ENCODE peak calls at places on chromosomes 3 and 15, in four cellular contexts. Z, A, O and K are unnamed samples.

GRCh38 chr15:85879334-85880163 is 84.8 kb upstream of the KLHL25 start:
- DNase-seq in Z (no peak), A (peak), O (no peak), K (no peak)

GRCh38 chr3:66407281-66408218 is 93.3 kb downstream of the LRIG1 start:
- DNase-seq in Z (peak), A (peak), O (peak), K (peak)

GRCh38 chr3:183180765-183181295 is 18.3 kb upstream of the LAMP3 start:
- DNase-seq in Z (no peak), A (no peak), O (no peak), K (no peak)

GRCh38 chr3:114878119-114878839 is 268.8 kb downstream of the ZBTB20 start:
- DNase-seq in Z (no peak), A (peak), O (no peak), K (no peak)

GRCh38 chr15:58062175-58062574 is 3.3 kb downstream of the ALDH1A2 start:
- DNase-seq in Z (no peak), A (peak), O (no peak), K (no peak)

GRCh38 chr15:31106495-31107300 is 5.2 kb upstream of the TRPM1 start:
- DNase-seq in Z (no peak), A (no peak), O (no peak), K (no peak)

GRCh38 chr3:14520149-14520548 is 20.0 kb downstream of the GRIP2 start:
- DNase-seq in Z (no peak), A (no peak), O (no peak), K (no peak)

GRCh38 chr3:51975857-51976549 is 1.1 kb downstream of the ABHD14A start:
- DNase-seq in Z (peak), A (peak), O (no peak), K (peak)

GRCh38 chr15:71357357-71357756 is 242.1 kb downstream of the THSD4 start:
- DNase-seq in Z (no peak), A (no peak), O (no peak), K (no peak)

GRCh38 chr3:177944228-177944661 is 592.0 kb upstream of the KCNMB2 start:
- DNase-seq in Z (no peak), A (peak), O (peak), K (no peak)

GRCh38 chr15:48012191-48012590 is 108.6 kb upstream of the SLC24A5 start:
- DNase-seq in Z (no peak), A (no peak), O (no peak), K (no peak)

GRCh38 chr15:24772709-24773373 is 97.3 kb downstream of the NPAP1 start:
- DNase-seq in Z (peak), A (peak), O (no peak), K (no peak)

GRCh38 chr3:183254816-183255730 is 2.0 kb downstream of the B3GNT5 start:
- DNase-seq in Z (peak), A (peak), O (no peak), K (no peak)

GRCh38 chr15:98997755-98998154 is 9.8 kb downstream of the PGPEP1L start:
- DNase-seq in Z (no peak), A (no peak), O (no peak), K (no peak)

GRCh38 chr15:57611938-57612337 is 20.2 kb downstream of the MYZAP start:
- DNase-seq in Z (peak), A (peak), O (no peak), K (no peak)

GRCh38 chr3:27666708-27667107 is 55.4 kb downstream of the EOMES start:
- DNase-seq in Z (no peak), A (peak), O (peak), K (peak)

GRCh38 chr3:145936986-145937385 is 224.0 kb downstream of the PLOD2 start:
- DNase-seq in Z (no peak), A (peak), O (no peak), K (no peak)

GRCh38 chr3:16374047-16375019 is 109.3 kb downstream of the OXNAD1 start:
- DNase-seq in Z (no peak), A (no peak), O (no peak), K (peak)

GRCh38 chr3:48110463-48110862 is 77.8 kb downstream of the CDC25A start:
- DNase-seq in Z (no peak), A (no peak), O (no peak), K (no peak)

GRCh38 chr15:101045236-101045646 is 126.1 kb downstream of the LRRK1 start:
- DNase-seq in Z (peak), A (peak), O (no peak), K (no peak)

GRCh38 chr3:69439683-69440270 is 53.9 kb upstream of the FRMD4B start:
- DNase-seq in Z (no peak), A (peak), O (no peak), K (peak)

GRCh38 chr15:81229596-81229995 is 32.9 kb downstream of the IL16 start:
- DNase-seq in Z (no peak), A (no peak), O (no peak), K (no peak)

GRCh38 chr15:90871097-90871715 is 2.8 kb downstream of the FURIN start:
- DNase-seq in Z (no peak), A (peak), O (peak), K (peak)

GRCh38 chr3:57048052-57048671 is 12.3 kb upstream of the SPATA12 start:
- DNase-seq in Z (no peak), A (peak), O (no peak), K (no peak)

GRCh38 chr15:80156176-80156720 is 3.4 kb downstream of the FAH start:
- DNase-seq in Z (no peak), A (peak), O (no peak), K (no peak)

GRCh38 chr3:28612232-28612631 is 263.6 kb upstream of the AZI2 start:
- DNase-seq in Z (no peak), A (no peak), O (no peak), K (no peak)

DNA sequence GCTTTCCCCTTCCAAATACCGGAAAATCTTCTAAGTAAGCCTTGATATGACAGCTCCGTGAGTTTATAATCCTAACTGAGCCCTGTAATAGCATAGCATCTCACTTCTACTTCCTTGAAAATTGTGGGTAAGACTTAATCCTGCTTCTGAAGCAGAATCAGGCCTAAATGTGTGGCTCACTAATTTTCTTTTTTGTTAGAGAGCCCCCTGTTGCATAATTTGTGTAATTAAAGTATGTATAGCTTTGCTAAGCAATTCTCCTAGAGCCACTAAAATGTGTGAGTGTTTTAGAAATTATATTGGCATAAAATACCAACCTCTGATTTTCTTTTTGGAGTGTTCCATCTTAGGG is 304.4 kb downstream of the FGF12 start:
- DNase-seq in Z (no peak), A (peak), O (no peak), K (no peak)
- TF ChIP-seq CTCF in Z (no peak), A (peak), O (peak), K (peak)

GRCh38 chr3:10505050-10505790 is at the start of gene ATP2B2:
- DNase-seq in Z (no peak), A (no peak), O (peak), K (no peak)

GRCh38 chr3:10504161-10505049 is 981 bp downstream of the ATP2B2 start:
- DNase-seq in Z (no peak), A (no peak), O (no peak), K (no peak)

GRCh38 chr3:10507331-10507730 is 1.9 kb upstream of the ATP2B2 start:
- DNase-seq in Z (no peak), A (no peak), O (no peak), K (no peak)

GRCh38 chr3:10506696-10507095 is 1.3 kb upstream of the ATP2B2 start:
- DNase-seq in Z (no peak), A (no peak), O (no peak), K (no peak)

GRCh38 chr3:10505791-10506585 is 602 bp upstream of the ATP2B2 start:
- DNase-seq in Z (no peak), A (no peak), O (no peak), K (no peak)
- H3K4me3 ChIP-seq in Z (peak), A (no peak), O (no peak), K (no peak)

GRCh38 chr15:56052389-56053045 is 59.1 kb upstream of the NEDD4 start:
- DNase-seq in Z (no peak), A (peak), O (peak), K (peak)

GRCh38 chr15:56051700-56052099 is 58.3 kb upstream of the NEDD4 start:
- DNase-seq in Z (no peak), A (no peak), O (no peak), K (no peak)

GRCh38 chr15:56056626-56057025 is 63.2 kb upstream of the NEDD4 start:
- DNase-seq in Z (no peak), A (no peak), O (no peak), K (no peak)

GRCh38 chr15:56049577-56049976 is 56.2 kb upstream of the NEDD4 start:
- DNase-seq in Z (no peak), A (no peak), O (no peak), K (no peak)

DNA sequence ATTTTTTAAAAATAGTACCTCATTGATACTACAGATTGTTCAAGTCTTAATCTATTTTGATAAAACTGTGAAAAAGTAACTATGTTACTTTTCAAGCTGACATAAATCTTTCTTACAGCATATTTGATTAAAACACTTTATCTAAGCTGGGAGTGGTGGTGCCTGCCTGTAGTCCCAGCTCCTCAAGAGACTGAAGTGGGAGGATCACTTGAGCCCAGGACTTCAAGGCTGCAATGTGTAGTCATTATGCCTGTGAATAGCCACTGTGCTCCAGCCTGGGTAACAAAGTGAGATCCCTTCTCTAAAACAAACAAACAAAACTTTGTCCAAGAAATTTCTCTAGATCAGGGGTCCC is 59.6 kb upstream of the NEDD4 start:
- DNase-seq in Z (no peak), A (no peak), O (no peak), K (no peak)
- TF ChIP-seq CTCF in Z (no peak), A (no peak), O (no peak), K (no peak)

GRCh38 chr15:51621917-51622268 is 678 bp downstream of the DMXL2 start:
- DNase-seq in Z (peak), A (peak), O (peak), K (peak)
- H3K4me3 ChIP-seq in Z (peak), A (peak), O (peak), K (peak)

DNA sequence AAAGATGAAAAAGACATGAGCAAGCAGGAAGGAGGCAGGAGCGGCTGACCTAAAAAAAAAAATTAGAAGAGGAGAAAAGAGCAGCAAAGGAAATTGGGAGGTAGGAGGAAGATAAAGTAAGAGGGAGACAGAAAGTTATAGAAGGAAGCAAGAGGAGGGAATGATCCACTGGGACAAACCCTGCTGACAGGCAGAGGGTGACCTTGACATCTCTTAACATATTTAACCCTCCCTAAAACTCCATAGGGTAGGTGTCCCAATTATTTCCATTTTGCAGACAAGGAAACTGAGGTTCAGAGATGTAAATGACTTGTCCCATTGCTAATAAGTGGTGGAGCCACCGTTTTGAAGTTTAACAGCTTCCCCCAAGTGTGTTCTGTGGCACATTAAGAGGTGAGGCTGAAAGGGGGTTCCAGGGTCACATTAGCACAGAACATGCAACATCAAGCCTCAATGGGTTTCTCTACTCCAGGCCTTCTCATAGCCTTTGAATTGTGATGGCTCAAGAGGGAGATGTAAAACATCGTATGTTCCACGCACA is 37.4 kb upstream of the PRICKLE2 start:
- DNase-seq in Z (no peak), A (no peak), O (no peak), K (no peak)
- TF ChIP-seq CTCF in Z (no peak), A (no peak), O (no peak), K (no peak)

DNA sequence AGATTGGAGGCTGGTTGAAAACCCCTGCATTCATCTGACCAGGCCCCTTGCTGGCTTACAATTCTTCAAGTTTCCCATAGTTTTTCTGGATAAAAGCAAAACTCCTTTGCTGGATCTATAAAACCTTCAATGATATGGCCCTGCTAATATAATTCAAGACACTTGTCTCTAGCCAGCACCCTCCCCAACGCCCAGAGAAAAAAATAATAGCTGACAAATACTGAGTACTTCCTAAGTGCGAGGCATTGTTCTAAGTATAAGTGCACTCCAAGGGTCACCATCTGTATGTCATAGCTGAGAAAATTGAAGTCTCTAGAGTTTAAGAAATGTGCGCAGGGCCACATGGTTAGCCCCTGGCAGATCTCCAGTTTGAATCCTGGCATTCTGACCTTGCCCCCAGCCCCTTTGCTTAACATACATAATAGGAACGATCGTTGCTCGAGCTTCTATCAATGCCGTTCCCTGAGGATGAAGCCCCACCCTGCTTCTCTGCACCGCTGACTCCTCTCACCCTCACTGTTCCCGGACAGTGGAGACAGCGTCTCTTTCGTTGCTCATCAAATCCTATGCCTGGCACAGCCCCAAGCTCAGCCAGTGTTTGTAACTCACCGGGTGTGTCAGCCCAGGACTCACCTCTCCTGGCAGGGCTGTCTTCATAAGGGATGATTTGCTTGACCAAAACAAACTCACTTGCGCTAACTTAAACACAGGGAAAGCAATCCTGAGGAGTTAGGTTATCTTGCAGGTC is 377.1 kb upstream of the PROK2 start:
- DNase-seq in Z (no peak), A (peak), O (no peak), K (no peak)
- H3K4me3 ChIP-seq in Z (no peak), A (no peak), O (no peak), K (no peak)